ENCODE peak calls at places on chromosomes 5 and 9, in six cellular contexts. C is neural progenitor cell; Y is sigmoid colon; X is psoas muscle; O is heart right ventricle; H is CD8-positive, alpha-beta T cell. D is an unnamed sample.
A peak's percentile ranks its signal among the peaks of the same experiment; 100 is the strongest.

GRCh38 chr9:83219154-83219923 is 156.4 kb upstream of the RASEF start:
- DNase-seq in C (peak; percentile 88), X (peak; percentile 66), H (no peak), O (peak; percentile 87), Y (peak; percentile 79), D (peak; percentile 78)

GRCh38 chr5:142634375-142635018 is 51.4 kb downstream of the FGF1 start:
- DNase-seq in Y (no peak), C (no peak), H (no peak), X (no peak), O (no peak), D (no peak)

GRCh38 chr9:113536483-113537226 is 73.1 kb downstream of the RGS3 start:
- DNase-seq in H (no peak), C (peak; percentile 33), X (peak; percentile 73), O (peak; percentile 89), Y (peak; percentile 81), D (peak; percentile 79)

GRCh38 chr5:139900546-139901250 is 105.1 kb downstream of the PSD2 start:
- DNase-seq in O (no peak), H (no peak), C (no peak), Y (peak; percentile 22), X (no peak), D (no peak)

GRCh38 chr5:113061851-113062631 is 85.4 kb downstream of the DCP2 start:
- DNase-seq in H (no peak), X (no peak), Y (no peak), C (no peak), O (no peak), D (no peak)

GRCh38 chr5:150522504-150523464 is 14.9 kb downstream of the NDST1 start:
- DNase-seq in Y (no peak), O (peak; percentile 77), X (no peak), H (no peak), C (no peak), D (no peak)

GRCh38 chr5:3331819-3332218 is 263.8 kb upstream of the IRX1 start:
- DNase-seq in C (no peak), X (no peak), O (no peak), Y (no peak), H (no peak), D (no peak)

GRCh38 chr9:32378993-32379729 is 5.3 kb upstream of the ACO1 start:
- DNase-seq in Y (no peak), C (peak; percentile 80), O (peak; percentile 47), H (no peak), X (no peak), D (no peak)

GRCh38 chr5:174058433-174059122 is 13.1 kb downstream of the NSG2 start:
- DNase-seq in Y (no peak), C (no peak), H (no peak), O (no peak), X (no peak), D (no peak)

GRCh38 chr5:44246986-44247385 is 142.2 kb downstream of the FGF10 start:
- DNase-seq in X (no peak), Y (no peak), C (no peak), O (no peak), H (no peak), D (no peak)

GRCh38 chr5:53476019-53476418 is 4.4 kb upstream of the FST start:
- DNase-seq in H (no peak), X (no peak), C (no peak), O (no peak), Y (no peak), D (no peak)

GRCh38 chr5:17966636-17967402 is 332.6 kb downstream of the TAF11L14 start:
- DNase-seq in Y (no peak), O (no peak), H (no peak), X (no peak), C (no peak), D (no peak)

GRCh38 chr5:75512383-75513074 is 838 bp downstream of the POLK start:
- DNase-seq in X (no peak), O (no peak), Y (no peak), C (no peak), H (no peak), D (no peak)

GRCh38 chr9:134057311-134057665 is 10.5 kb downstream of the BRD3 start:
- DNase-seq in H (no peak), C (no peak), X (no peak), Y (no peak), O (no peak), D (no peak)

GRCh38 chr5:91340532-91340931 is 42.6 kb downstream of the ARRDC3 start:
- DNase-seq in X (no peak), O (no peak), H (no peak), Y (no peak), C (no peak), D (no peak)

GRCh38 chr5:40834391-40834848 is 602 bp downstream of the RPL37 start:
- DNase-seq in Y (no peak), C (peak; percentile 31), X (no peak), H (peak; percentile 23), O (no peak), D (no peak)

GRCh38 chr5:122882836-122883235 is 37.4 kb downstream of the SNX24 start:
- DNase-seq in O (no peak), Y (no peak), C (no peak), X (no peak), H (no peak), D (no peak)

GRCh38 chr9:38368731-38369130 is 23.8 kb upstream of the ALDH1B1 start:
- DNase-seq in H (no peak), C (no peak), O (no peak), X (no peak), Y (no peak), D (no peak)

GRCh38 chr9:84121991-84122523 is 141.5 kb downstream of the RMI1 start:
- DNase-seq in X (no peak), Y (no peak), C (no peak), O (no peak), H (no peak), D (no peak)

GRCh38 chr9:13769641-13770040 is 490.1 kb upstream of the MPDZ start:
- DNase-seq in C (no peak), Y (no peak), H (no peak), O (no peak), X (no peak), D (no peak)

GRCh38 chr9:132575811-132576210 is 6.6 kb upstream of the BARHL1 start:
- DNase-seq in X (no peak), H (no peak), C (no peak), O (no peak), Y (no peak), D (no peak)

GRCh38 chr5:116738270-116738947 is 163.8 kb upstream of the SEMA6A start:
- DNase-seq in C (peak; percentile 63), H (no peak), O (peak; percentile 8), X (peak; percentile 17), Y (no peak), D (no peak)

GRCh38 chr9:133780404-133780945 is 42.3 kb upstream of the SARDH start:
- DNase-seq in H (no peak), C (no peak), Y (no peak), O (no peak), X (no peak), D (no peak)

GRCh38 chr5:173707392-173707791 is 90.9 kb upstream of the BOD1 start:
- DNase-seq in O (peak; percentile 76), Y (no peak), X (peak; percentile 81), H (no peak), C (no peak), D (peak; percentile 66)

GRCh38 chr9:95435074-95435728 is 81.6 kb downstream of the PTCH1 start:
- DNase-seq in H (no peak), Y (no peak), C (no peak), O (no peak), X (no peak), D (no peak)

GRCh38 chr9:16653491-16654407 is 216.7 kb downstream of the BNC2 start:
- DNase-seq in H (no peak), X (peak; percentile 26), C (peak; percentile 9), Y (peak; percentile 76), O (peak; percentile 13), D (peak; percentile 62)

DNA sequence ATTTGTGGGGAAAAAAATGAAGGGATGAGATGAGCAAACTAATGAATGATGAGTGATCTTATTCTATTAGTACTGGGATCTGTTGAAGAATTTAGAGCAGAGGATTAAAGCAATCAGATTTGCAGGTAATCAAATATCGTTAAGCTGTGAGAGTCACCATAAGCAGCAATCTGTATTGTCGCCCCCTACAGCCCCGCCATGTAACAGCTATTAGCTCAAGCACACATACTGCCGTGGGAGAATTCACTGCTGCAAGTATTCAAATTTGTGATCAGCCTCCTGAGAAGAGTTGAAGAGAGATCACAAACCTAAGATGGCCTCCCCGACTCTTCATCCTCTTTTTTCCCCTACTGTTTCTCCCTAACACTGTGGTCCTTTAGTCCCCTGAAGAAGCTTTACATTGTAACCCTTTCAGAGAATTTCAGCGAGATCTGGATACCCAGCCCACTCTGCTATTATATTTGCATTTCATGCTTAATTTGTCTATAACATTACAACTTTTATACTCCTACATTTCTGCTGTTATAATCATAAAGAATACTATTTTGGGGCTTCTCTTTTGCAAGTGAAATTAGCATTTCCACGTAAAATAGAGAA is 28.5 kb upstream of the PHF24 start:
- DNase-seq in X (no peak), Y (no peak), H (no peak), C (peak; percentile 64), O (peak; percentile 7), D (no peak)
- TF ChIP-seq CTCF in X (peak; percentile 43), Y (no peak), H (peak; percentile 47), C (peak; percentile 83), O (peak; percentile 65), D (peak; percentile 27)

GRCh38 chr9:120539951-120540350 is 40.0 kb downstream of the CDK5RAP2 start:
- DNase-seq in H (no peak), Y (no peak), O (no peak), C (no peak), X (no peak), D (no peak)

GRCh38 chr9:120542701-120543490 is 37.1 kb downstream of the CDK5RAP2 start:
- DNase-seq in Y (no peak), H (no peak), X (no peak), O (no peak), C (no peak), D (no peak)

GRCh38 chr9:120541921-120542320 is 38.0 kb downstream of the CDK5RAP2 start:
- DNase-seq in X (no peak), C (no peak), Y (no peak), O (no peak), H (no peak), D (no peak)

GRCh38 chr9:120545691-120546565 is 34.0 kb downstream of the CDK5RAP2 start:
- DNase-seq in Y (no peak), X (no peak), C (no peak), O (no peak), H (no peak), D (no peak)

GRCh38 chr9:120544441-120544840 is 35.5 kb downstream of the CDK5RAP2 start:
- DNase-seq in X (peak; percentile 21), Y (no peak), C (no peak), H (no peak), O (no peak), D (no peak)
- H3K36me3 ChIP-seq in X (peaks cover 91% of the 10 kb centered on the region), Y (peaks cover 23% of the 10 kb centered on the region), C (peaks cover under 1% of the 10 kb centered on the region), H (peaks cover 41% of the 10 kb centered on the region), O (no peaks in the 10 kb centered on the region), D (peaks cover 56% of the 10 kb centered on the region)

DNA sequence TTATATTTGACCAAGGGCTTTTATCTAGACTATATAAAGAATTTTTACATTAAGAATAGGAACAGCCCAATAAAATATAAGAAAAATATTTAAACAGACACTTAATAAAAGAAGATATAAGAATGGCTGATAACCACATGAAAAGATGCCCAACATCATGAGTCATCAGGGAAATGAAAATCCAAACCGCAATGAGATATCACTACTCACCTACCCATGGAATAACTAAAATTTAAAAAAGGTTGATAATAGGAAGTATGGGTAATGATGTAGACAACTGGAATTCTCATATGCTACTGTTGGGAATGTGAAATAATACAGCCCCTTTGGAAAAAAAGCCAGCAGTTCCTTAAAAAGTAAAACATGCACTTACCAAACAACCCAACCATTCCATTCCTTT is 206.9 kb upstream of the PCSK5 start:
- DNase-seq in C (no peak), X (no peak), H (no peak), Y (no peak), O (no peak), D (no peak)
- H3K27ac ChIP-seq in C (no peak overlapping the region), X (no peak overlapping the region), H (no peak overlapping the region), Y (no peak overlapping the region), O (no peak overlapping the region), D (no peak overlapping the region)

GRCh38 chr9:80285325-80285724 is 713.6 kb downstream of the TLE4 start:
- DNase-seq in C (peak; percentile 9), X (no peak), H (no peak), O (no peak), Y (no peak), D (no peak)
- TF ChIP-seq CTCF in C (peak; percentile 55), X (no peak), H (no peak), O (peak; percentile 30), Y (no peak), D (peak; percentile 25)

D was measured in right atrium auricular region.